ENCODE peak calls at places on chromosomes 3 and 15, in four cellular contexts. E is stimulated activated CD8-positive, alpha-beta memory T cell treated with anti-CD3 and anti-CD28 coated beads, Interleukin-2, amount 100 ng/mL, for 48 hours; A is NCI-H1092; V is midbrain. G is an unnamed sample.

GRCh38 chr3:197583371-197583770 is 27.6 kb upstream of the BDH1 start:
- DNase-seq in E (no peak), A (no peak), V (no peak), G (no peak)

GRCh38 chr3:122921791-122922651 is 105.5 kb downstream of the SEMA5B start:
- DNase-seq in E (peak; percentile 29), A (no peak), V (no peak), G (no peak)

GRCh38 chr3:51719413-51720025 is 12.7 kb downstream of the GRM2 start:
- DNase-seq in E (no peak), A (no peak), V (no peak), G (no peak)

GRCh38 chr15:34240537-34240936 is 15.7 kb downstream of the EMC4 start:
- DNase-seq in E (no peak), A (no peak), V (no peak), G (no peak)

GRCh38 chr15:68335251-68335650 is 57.7 kb downstream of the FEM1B start:
- DNase-seq in E (no peak), A (peak; percentile 55), V (peak; percentile 55), G (no peak)

GRCh38 chr15:44231842-44232241 is 36.8 kb upstream of the FRMD5 start:
- DNase-seq in E (no peak), A (no peak), V (no peak), G (no peak)

GRCh38 chr15:89591834-89592233 is 16.6 kb downstream of the TICRR start:
- DNase-seq in E (no peak), A (no peak), V (no peak), G (no peak)

GRCh38 chr3:125611908-125612307 is 16.6 kb upstream of the OSBPL11 start:
- DNase-seq in E (no peak), A (no peak), V (no peak), G (no peak)

GRCh38 chr3:197906023-197906849 is 43.8 kb upstream of the RPL35A start:
- DNase-seq in E (peak; percentile 74), A (peak; percentile 59), V (peak; percentile 87), G (no peak)

GRCh38 chr3:11329779-11330178 is 57.6 kb downstream of the ATG7 start:
- DNase-seq in E (no peak), A (no peak), V (no peak), G (no peak)

GRCh38 chr15:36591534-36592411 is 12.3 kb downstream of the CDIN1 start:
- DNase-seq in E (no peak), A (no peak), V (no peak), G (no peak)

GRCh38 chr15:100461049-100461448 is 67.7 kb downstream of the CERS3 start:
- DNase-seq in E (no peak), A (no peak), V (no peak), G (no peak)

GRCh38 chr3:70738310-70738681 is 425.9 kb upstream of the MDFIC2 start:
- DNase-seq in E (no peak), A (no peak), V (no peak), G (no peak)

GRCh38 chr3:126880898-126881297 is 102.0 kb upstream of the PLXNA1 start:
- DNase-seq in E (no peak), A (no peak), V (no peak), G (no peak)

GRCh38 chr3:81173514-81173913 is 587.9 kb downstream of the GBE1 start:
- DNase-seq in E (no peak), A (no peak), V (no peak), G (no peak)

GRCh38 chr15:39597751-39598185 is 16.9 kb downstream of the THBS1 start:
- DNase-seq in E (no peak), A (no peak), V (no peak), G (no peak)

GRCh38 chr3:123907720-123908119 is 23.6 kb upstream of the MYLK start:
- DNase-seq in E (no peak), A (no peak), V (no peak), G (no peak)

GRCh38 chr3:86815880-86816279 is 175.1 kb downstream of the VGLL3 start:
- DNase-seq in E (no peak), A (no peak), V (no peak), G (no peak)

GRCh38 chr15:44726136-44726535 is 10.2 kb upstream of the TRIM69 start:
- DNase-seq in E (no peak), A (no peak), V (no peak), G (no peak)

GRCh38 chr15:74884428-74885223 is 5.2 kb upstream of the MPI start:
- DNase-seq in E (no peak), A (no peak), V (no peak), G (no peak)

GRCh38 chr3:163983948-163984347 is 1094.3 kb downstream of the SI start:
- DNase-seq in E (no peak), A (no peak), V (no peak), G (no peak)

GRCh38 chr3:42668403-42668740 is 14.9 kb downstream of the ZBTB47 start:
- DNase-seq in E (no peak), A (no peak), V (no peak), G (no peak)

GRCh38 chr15:61062268-61062667 is 166.8 kb downstream of the RORA start:
- DNase-seq in E (no peak), A (no peak), V (no peak), G (no peak)

GRCh38 chr3:100173931-100174330 is 59.6 kb upstream of the FILIP1L start:
- DNase-seq in E (no peak), A (no peak), V (no peak), G (no peak)

GRCh38 chr3:172083995-172084409 is 44.6 kb downstream of the FNDC3B start:
- DNase-seq in E (no peak), A (no peak), V (no peak), G (no peak)

GRCh38 chr15:45126535-45127158 is 3.0 kb downstream of the DUOXA1 start:
- DNase-seq in E (no peak), A (no peak), V (no peak), G (no peak)

GRCh38 chr15:69982037-69982436 is 115.7 kb downstream of the TLE3 start:
- DNase-seq in E (no peak), A (no peak), V (no peak), G (no peak)

GRCh38 chr15:28113426-28114113 is 14.5 kb upstream of the OCA2 start:
- DNase-seq in E (no peak), A (no peak), V (no peak), G (no peak)

GRCh38 chr15:48510976-48511375 is 134.5 kb downstream of the FBN1 start:
- DNase-seq in E (no peak), A (no peak), V (no peak), G (no peak)

GRCh38 chr15:66859688-66860253 is 157.7 kb downstream of the SMAD6 start:
- DNase-seq in E (no peak), A (no peak), V (no peak), G (no peak)

GRCh38 chr15:92915766-92916435 is 15.8 kb downstream of the CHD2 start:
- DNase-seq in E (no peak), A (no peak), V (no peak), G (no peak)

GRCh38 chr15:90266061-90266431 is 574 bp downstream of the NGRN start:
- DNase-seq in E (peak; percentile 32), A (peak; percentile 23), V (no peak), G (no peak)

GRCh38 chr3:161273589-161274218 is 52.6 kb downstream of the NMD3 start:
- DNase-seq in E (no peak), A (no peak), V (peak; percentile 9), G (no peak)

GRCh38 chr3:29899011-29899410 is 618.1 kb downstream of the RBMS3 start:
- DNase-seq in E (no peak), A (no peak), V (no peak), G (no peak)

GRCh38 chr3:143445118-143445517 is 325.5 kb downstream of the CHST2 start:
- DNase-seq in E (no peak), A (no peak), V (no peak), G (no peak)

GRCh38 chr3:52434080-52434479 is 10.8 kb downstream of the SEMA3G start:
- DNase-seq in E (no peak), A (no peak), V (no peak), G (no peak)